ENCODE peak calls at places on chromosomes 4 and X, in seven cellular contexts. K, P, W, B, Y, I and E are unnamed samples.

GRCh38 chr4:8267077-8267476 is 2.5 kb upstream of the HTRA3 start:
- DNase-seq in W (peak; percentile 12), Y (peak; percentile 78), B (peak; percentile 71), I (peak; percentile 15), K (peak; percentile 22), P (no peak), E (peak; percentile 22)

GRCh38 chr4:2362286-2363055 is 56.0 kb downstream of the ZFYVE28 start:
- DNase-seq in P (no peak), W (no peak), I (no peak), Y (no peak), K (no peak), B (no peak), E (no peak)

GRCh38 chr4:12875640-12876243 is 608.4 kb downstream of the RAB28 start:
- DNase-seq in Y (no peak), W (no peak), P (no peak), B (no peak), K (no peak), I (no peak), E (no peak)

GRCh38 chrX:43882294-43882681 is at the start of gene MAOB:
- DNase-seq in W (peak; percentile 4), B (peak; percentile 43), Y (peak; percentile 56), K (no peak), P (no peak), I (no peak), E (no peak)

GRCh38 chrX:40719218-40719617 is 16.1 kb downstream of the MED14 start:
- DNase-seq in B (no peak), P (no peak), Y (no peak), I (no peak), W (no peak), K (peak; percentile 29), E (peak; percentile 52)

GRCh38 chr4:20359692-20360091 is 108.0 kb downstream of the SLIT2 start:
- DNase-seq in W (no peak), P (no peak), K (no peak), B (no peak), I (no peak), Y (no peak), E (no peak)

GRCh38 chr4:1608821-1609500 is 75.2 kb downstream of the FAM53A start:
- DNase-seq in B (no peak), Y (no peak), P (no peak), W (no peak), K (no peak), I (no peak), E (no peak)

GRCh38 chrX:75086731-75087195 is 69.3 kb downstream of the ABCB7 start:
- DNase-seq in I (peak; percentile 69), Y (no peak), K (peak; percentile 0), W (no peak), B (no peak), P (no peak), E (no peak)